ENCODE peak calls at places on chromosomes 13 and 19, in nine cellular contexts. B, J, S, V, U, K, C, W and F are unnamed samples.

GRCh38 chr19:6723108-6723618 is 2.7 kb upstream of the C3 start:
- DNase-seq in W (no peak), S (no peak), B (peak; percentile 68), C (peak; percentile 85), K (no peak), J (no peak), V (no peak), U (no peak), F (no peak)

GRCh38 chr19:16978839-16979802 is 47.5 kb downstream of the CPAMD8 start:
- DNase-seq in K (no peak), U (no peak), S (no peak), B (no peak), C (no peak), J (no peak), W (no peak), V (no peak), F (no peak)

GRCh38 chr13:105814219-105814901 is 721.1 kb downstream of the EFNB2 start:
- DNase-seq in S (no peak), J (no peak), V (no peak), B (no peak), U (no peak), C (no peak), W (no peak), K (no peak), F (no peak)

GRCh38 chr19:33403973-33404304 is 30.4 kb downstream of the CEBPG start:
- DNase-seq in B (peak; percentile 26), C (no peak), V (no peak), U (no peak), J (no peak), W (no peak), S (no peak), K (no peak), F (no peak)

GRCh38 chr19:19259741-19260140 is 13.4 kb downstream of the TM6SF2 start:
- DNase-seq in W (peak; percentile 57), B (no peak), S (no peak), K (no peak), U (no peak), C (no peak), V (no peak), J (no peak), F (peak; percentile 59)

GRCh38 chr19:42216653-42217521 is 590 bp downstream of the DEDD2 start:
- DNase-seq in S (peak; percentile 20), J (no peak), V (peak; percentile 42), U (no peak), B (peak; percentile 64), W (peak; percentile 66), C (peak; percentile 40), K (peak; percentile 54), F (peak; percentile 61)

GRCh38 chr13:104831823-104832222 is 1703.6 kb downstream of the EFNB2 start:
- DNase-seq in V (no peak), B (no peak), U (no peak), S (no peak), J (no peak), K (no peak), C (no peak), W (no peak), F (no peak)

GRCh38 chr13:20495087-20496023 is 30.3 kb downstream of the CRYL1 start:
- DNase-seq in C (peak; percentile 82), V (peak; percentile 71), J (peak; percentile 53), U (peak; percentile 78), K (no peak), B (no peak), W (peak; percentile 67), S (peak; percentile 48), F (peak; percentile 65)